ENCODE peak calls at places on chromosomes 7 and 10, in seven cellular contexts. One of them, this sample, is unnamed.

GRCh38 chr10:128275405-128275804 is 149.2 kb upstream of the MKI67 start:
- DNase-seq in mesenchymal stem cell: no peak
- DNase-seq in PC-3: no peak
- DNase-seq in fibroblast of lung: no peak
- DNase-seq in gastrocnemius medialis: no peak
- DNase-seq in substantia nigra: no peak
- DNase-seq in left lung: no peak
- DNase-seq in this sample: no peak

GRCh38 chr7:37732253-37732652 is 48.7 kb downstream of the GPR141 start:
- DNase-seq in mesenchymal stem cell: no peak
- DNase-seq in PC-3: peak; percentile 10
- DNase-seq in fibroblast of lung: peak; percentile 24
- DNase-seq in gastrocnemius medialis: peak; percentile 19
- DNase-seq in substantia nigra: no peak
- DNase-seq in left lung: peak; percentile 44
- DNase-seq in this sample: peak; percentile 43

GRCh38 chr7:128136215-128136597 is 104.9 kb upstream of the LEP start:
- DNase-seq in mesenchymal stem cell: no peak
- DNase-seq in PC-3: no peak
- DNase-seq in fibroblast of lung: no peak
- DNase-seq in gastrocnemius medialis: no peak
- DNase-seq in substantia nigra: no peak
- DNase-seq in left lung: no peak
- DNase-seq in this sample: no peak

GRCh38 chr7:157667731-157668130 is 330.9 kb downstream of the DNAJB6 start:
- DNase-seq in mesenchymal stem cell: no peak
- DNase-seq in PC-3: no peak
- DNase-seq in fibroblast of lung: no peak
- DNase-seq in gastrocnemius medialis: no peak
- DNase-seq in substantia nigra: no peak
- DNase-seq in left lung: peak; percentile 22
- DNase-seq in this sample: no peak

GRCh38 chr10:4653160-4653559 is 172.8 kb upstream of the AKR1E2 start:
- DNase-seq in mesenchymal stem cell: no peak
- DNase-seq in PC-3: no peak
- DNase-seq in fibroblast of lung: no peak
- DNase-seq in gastrocnemius medialis: no peak
- DNase-seq in substantia nigra: no peak
- DNase-seq in left lung: no peak
- DNase-seq in this sample: no peak

GRCh38 chr7:33882040-33882800 is 23.1 kb upstream of the BMPER start:
- DNase-seq in mesenchymal stem cell: no peak
- DNase-seq in PC-3: no peak
- DNase-seq in fibroblast of lung: peak; percentile 76
- DNase-seq in gastrocnemius medialis: peak; percentile 12
- DNase-seq in substantia nigra: no peak
- DNase-seq in left lung: no peak
- DNase-seq in this sample: no peak

GRCh38 chr7:98866341-98866740 is 3.5 kb downstream of the TMEM130 start:
- DNase-seq in mesenchymal stem cell: no peak
- DNase-seq in PC-3: no peak
- DNase-seq in fibroblast of lung: no peak
- DNase-seq in gastrocnemius medialis: no peak
- DNase-seq in substantia nigra: no peak
- DNase-seq in left lung: no peak
- DNase-seq in this sample: no peak

GRCh38 chr7:11985376-11985775 is 153.4 kb upstream of the THSD7A start:
- DNase-seq in mesenchymal stem cell: no peak
- DNase-seq in PC-3: peak; percentile 3
- DNase-seq in fibroblast of lung: no peak
- DNase-seq in gastrocnemius medialis: no peak
- DNase-seq in substantia nigra: no peak
- DNase-seq in left lung: no peak
- DNase-seq in this sample: no peak

GRCh38 chr7:86928308-86928707 is 131.1 kb downstream of the ELAPOR2 start:
- DNase-seq in mesenchymal stem cell: no peak
- DNase-seq in PC-3: no peak
- DNase-seq in fibroblast of lung: no peak
- DNase-seq in gastrocnemius medialis: no peak
- DNase-seq in substantia nigra: no peak
- DNase-seq in left lung: peak; percentile 36
- DNase-seq in this sample: no peak

GRCh38 chr10:105085980-105086379 is 444.9 kb downstream of the SORCS3 start:
- DNase-seq in mesenchymal stem cell: no peak
- DNase-seq in PC-3: no peak
- DNase-seq in fibroblast of lung: no peak
- DNase-seq in gastrocnemius medialis: no peak
- DNase-seq in substantia nigra: no peak
- DNase-seq in left lung: no peak
- DNase-seq in this sample: no peak

GRCh38 chr10:34254596-34254995 is 560.5 kb downstream of the PARD3 start:
- DNase-seq in mesenchymal stem cell: peak; percentile 29
- DNase-seq in PC-3: peak; percentile 100
- DNase-seq in fibroblast of lung: peak; percentile 50
- DNase-seq in gastrocnemius medialis: no peak
- DNase-seq in substantia nigra: no peak
- DNase-seq in left lung: no peak
- DNase-seq in this sample: peak; percentile 64

GRCh38 chr7:25255603-25256320 is 27.5 kb upstream of the NPVF start:
- DNase-seq in mesenchymal stem cell: no peak
- DNase-seq in PC-3: no peak
- DNase-seq in fibroblast of lung: no peak
- DNase-seq in gastrocnemius medialis: no peak
- DNase-seq in substantia nigra: no peak
- DNase-seq in left lung: no peak
- DNase-seq in this sample: no peak

GRCh38 chr10:7794627-7795026 is 6.7 kb downstream of the ATP5F1C start:
- DNase-seq in mesenchymal stem cell: no peak
- DNase-seq in PC-3: no peak
- DNase-seq in fibroblast of lung: no peak
- DNase-seq in gastrocnemius medialis: no peak
- DNase-seq in substantia nigra: no peak
- DNase-seq in left lung: no peak
- DNase-seq in this sample: no peak

GRCh38 chr10:124607693-124608092 is 136.5 kb downstream of the FAM53B start:
- DNase-seq in mesenchymal stem cell: no peak
- DNase-seq in PC-3: no peak
- DNase-seq in fibroblast of lung: no peak
- DNase-seq in gastrocnemius medialis: no peak
- DNase-seq in substantia nigra: no peak
- DNase-seq in left lung: no peak
- DNase-seq in this sample: no peak

GRCh38 chr7:26372738-26373137 is 81.1 kb downstream of the SNX10 start:
- DNase-seq in mesenchymal stem cell: no peak
- DNase-seq in PC-3: no peak
- DNase-seq in fibroblast of lung: no peak
- DNase-seq in gastrocnemius medialis: no peak
- DNase-seq in substantia nigra: no peak
- DNase-seq in left lung: no peak
- DNase-seq in this sample: no peak
- H3K27ac ChIP-seq in mesenchymal stem cell: no peak overlapping the region
- H3K27ac ChIP-seq in PC-3: no peak overlapping the region
- H3K27ac ChIP-seq in fibroblast of lung: no peak overlapping the region
- H3K27ac ChIP-seq in gastrocnemius medialis: no peak overlapping the region
- H3K27ac ChIP-seq in substantia nigra: no peak overlapping the region
- H3K27ac ChIP-seq in left lung: peak overlapping the region; percentile 85
- H3K27ac ChIP-seq in this sample: no peak overlapping the region

GRCh38 chr10:70458329-70459060 is 17.0 kb upstream of the NODAL start:
- DNase-seq in mesenchymal stem cell: peak; percentile 87
- DNase-seq in PC-3: peak; percentile 89
- DNase-seq in fibroblast of lung: peak; percentile 73
- DNase-seq in gastrocnemius medialis: peak; percentile 44
- DNase-seq in substantia nigra: no peak
- DNase-seq in left lung: peak; percentile 64
- DNase-seq in this sample: no peak
- H3K27ac ChIP-seq in mesenchymal stem cell: no peak overlapping the region
- H3K27ac ChIP-seq in PC-3: no peak overlapping the region
- H3K27ac ChIP-seq in fibroblast of lung: no peak overlapping the region
- H3K27ac ChIP-seq in gastrocnemius medialis: peak overlapping the region; percentile 74
- H3K27ac ChIP-seq in substantia nigra: peak overlapping the region; percentile 17
- H3K27ac ChIP-seq in left lung: peak overlapping the region; percentile 39
- H3K27ac ChIP-seq in this sample: no peak overlapping the region

DNA sequence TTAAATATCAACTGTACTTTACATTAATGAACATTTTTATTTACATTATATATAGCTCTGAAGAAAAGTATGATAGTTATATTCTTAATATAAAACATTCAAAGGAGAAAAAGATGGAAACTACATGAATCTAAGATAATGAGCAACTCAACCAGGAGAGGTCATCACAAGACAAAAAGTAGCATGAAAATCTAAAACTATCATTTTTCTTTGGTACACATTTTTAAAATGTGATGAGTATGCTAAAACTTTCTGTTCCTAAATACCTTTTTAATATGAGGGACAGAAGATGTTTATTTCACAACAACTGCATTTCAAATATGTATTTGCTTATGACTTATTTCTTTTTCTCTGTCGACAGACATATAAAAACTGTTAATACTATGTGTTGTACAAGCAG is 2.4 kb downstream of the CNTNAP2 start:
- DNase-seq in mesenchymal stem cell: no peak
- DNase-seq in PC-3: no peak
- DNase-seq in fibroblast of lung: peak; percentile 2
- DNase-seq in gastrocnemius medialis: no peak
- DNase-seq in substantia nigra: no peak
- DNase-seq in left lung: no peak
- DNase-seq in this sample: no peak
- H3K27ac ChIP-seq in mesenchymal stem cell: no peak overlapping the region
- H3K27ac ChIP-seq in PC-3: no peak overlapping the region
- H3K27ac ChIP-seq in fibroblast of lung: no peak overlapping the region
- H3K27ac ChIP-seq in gastrocnemius medialis: no peak overlapping the region
- H3K27ac ChIP-seq in substantia nigra: no peak overlapping the region
- H3K27ac ChIP-seq in left lung: no peak overlapping the region
- H3K27ac ChIP-seq in this sample: no peak overlapping the region

GRCh38 chr7:2738110-2738509 is 50.1 kb downstream of the AMZ1 start:
- DNase-seq in mesenchymal stem cell: no peak
- DNase-seq in PC-3: no peak
- DNase-seq in fibroblast of lung: peak; percentile 53
- DNase-seq in gastrocnemius medialis: peak; percentile 17
- DNase-seq in substantia nigra: no peak
- DNase-seq in left lung: no peak
- DNase-seq in this sample: no peak
- H3K27ac ChIP-seq in mesenchymal stem cell: no peak overlapping the region
- H3K27ac ChIP-seq in PC-3: no peak overlapping the region
- H3K27ac ChIP-seq in fibroblast of lung: no peak overlapping the region
- H3K27ac ChIP-seq in gastrocnemius medialis: peak overlapping the region; percentile 10
- H3K27ac ChIP-seq in substantia nigra: no peak overlapping the region
- H3K27ac ChIP-seq in left lung: no peak overlapping the region
- H3K27ac ChIP-seq in this sample: no peak overlapping the region

DNA sequence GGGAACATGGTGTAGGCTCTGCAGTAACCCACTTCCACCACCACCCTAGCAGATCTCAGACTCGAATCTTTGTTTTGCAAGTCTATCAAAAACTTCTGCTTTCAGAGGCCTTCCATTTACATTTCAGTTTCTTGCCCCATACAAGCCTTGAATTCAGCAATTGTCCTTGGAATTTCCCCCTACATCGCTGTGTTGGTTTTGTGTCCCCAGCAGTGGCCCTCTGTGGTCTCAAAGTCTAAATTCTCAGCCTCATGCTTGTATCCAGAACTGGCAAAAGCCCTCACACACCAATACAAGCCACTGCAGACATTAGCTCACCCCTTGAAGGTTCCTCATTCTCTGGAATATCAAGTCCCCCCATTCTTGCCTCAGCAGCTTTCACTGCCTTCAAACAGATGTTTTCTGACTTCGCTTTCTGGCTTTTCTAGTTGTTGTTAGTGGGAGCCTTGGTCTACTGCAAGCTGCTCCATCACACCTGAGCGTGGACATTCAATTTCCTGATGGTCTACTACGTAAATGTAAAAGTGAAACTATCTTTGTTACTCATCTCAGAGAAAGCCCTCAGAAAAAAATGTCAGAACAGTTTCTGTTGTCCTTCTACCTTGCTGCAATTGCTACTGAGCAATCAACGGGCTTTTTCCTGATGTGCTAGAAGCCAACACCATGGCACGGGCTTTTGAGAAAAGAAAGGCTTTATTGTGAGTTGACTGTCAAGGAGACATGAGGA is 1.8 kb upstream of the NUB1 start:
- DNase-seq in mesenchymal stem cell: no peak
- DNase-seq in PC-3: no peak
- DNase-seq in fibroblast of lung: no peak
- DNase-seq in gastrocnemius medialis: no peak
- DNase-seq in substantia nigra: no peak
- DNase-seq in left lung: no peak
- DNase-seq in this sample: no peak
- H3K27ac ChIP-seq in mesenchymal stem cell: no peak overlapping the region
- H3K27ac ChIP-seq in PC-3: no peak overlapping the region
- H3K27ac ChIP-seq in fibroblast of lung: no peak overlapping the region
- H3K27ac ChIP-seq in gastrocnemius medialis: no peak overlapping the region
- H3K27ac ChIP-seq in substantia nigra: peak overlapping the region; percentile 49
- H3K27ac ChIP-seq in left lung: peak overlapping the region; percentile 84
- H3K27ac ChIP-seq in this sample: no peak overlapping the region

GRCh38 chr10:86292462-86293322 is 73.9 kb downstream of the GRID1 start:
- DNase-seq in mesenchymal stem cell: no peak
- DNase-seq in PC-3: no peak
- DNase-seq in fibroblast of lung: no peak
- DNase-seq in gastrocnemius medialis: no peak
- DNase-seq in substantia nigra: no peak
- DNase-seq in left lung: no peak
- DNase-seq in this sample: no peak
- H3K27ac ChIP-seq in mesenchymal stem cell: no peak overlapping the region
- H3K27ac ChIP-seq in PC-3: no peak overlapping the region
- H3K27ac ChIP-seq in fibroblast of lung: no peak overlapping the region
- H3K27ac ChIP-seq in gastrocnemius medialis: no peak overlapping the region
- H3K27ac ChIP-seq in substantia nigra: peak overlapping the region; percentile 47
- H3K27ac ChIP-seq in left lung: no peak overlapping the region
- H3K27ac ChIP-seq in this sample: no peak overlapping the region

DNA sequence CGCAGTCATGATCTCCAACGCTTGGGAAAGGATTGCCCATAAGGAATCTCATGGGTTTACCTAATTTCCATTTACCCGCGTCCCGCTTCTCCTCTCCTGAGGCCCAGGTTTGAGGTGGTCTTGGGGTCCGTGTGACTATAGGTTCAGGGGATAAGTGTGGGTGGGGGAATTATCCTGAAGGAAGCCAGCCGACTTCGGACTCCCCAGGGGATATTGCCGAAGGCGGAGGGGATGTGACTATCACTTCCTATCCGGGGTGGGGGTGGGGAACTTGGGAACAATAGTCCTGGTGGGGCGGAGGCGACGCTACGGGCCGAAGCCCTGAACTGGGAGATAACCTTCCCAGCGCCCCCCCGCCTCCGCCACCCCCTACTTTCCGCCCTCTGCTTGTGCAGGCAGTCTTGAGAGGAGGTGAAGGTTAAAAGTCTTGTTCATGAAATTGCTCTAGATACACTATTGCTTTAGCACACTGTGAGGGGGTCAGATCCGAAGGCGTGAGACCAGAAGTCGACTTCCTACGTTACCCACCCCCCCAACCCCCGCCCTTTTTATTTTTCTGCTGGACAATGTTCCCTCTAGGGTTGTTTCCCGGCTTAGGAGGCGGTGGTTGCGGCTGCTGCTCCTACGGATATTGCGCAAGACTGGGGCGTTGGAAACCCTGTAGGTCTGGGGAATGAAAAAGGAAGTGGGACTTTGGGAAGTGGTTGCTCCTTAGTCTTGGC is 1.3 kb downstream of the PTPN12 start:
- DNase-seq in mesenchymal stem cell: peak; percentile 97
- DNase-seq in PC-3: peak; percentile 92
- DNase-seq in fibroblast of lung: peak; percentile 96
- DNase-seq in gastrocnemius medialis: peak; percentile 79
- DNase-seq in substantia nigra: no peak
- DNase-seq in left lung: peak; percentile 91
- DNase-seq in this sample: peak; percentile 48
- H3K27ac ChIP-seq in mesenchymal stem cell: peak overlapping the region; percentile 93
- H3K27ac ChIP-seq in PC-3: peak overlapping the region; percentile 93
- H3K27ac ChIP-seq in fibroblast of lung: peak overlapping the region; percentile 95
- H3K27ac ChIP-seq in gastrocnemius medialis: peak overlapping the region; percentile 89
- H3K27ac ChIP-seq in substantia nigra: peak overlapping the region; percentile 87
- H3K27ac ChIP-seq in left lung: peak overlapping the region; percentile 99
- H3K27ac ChIP-seq in this sample: peak overlapping the region; percentile 99